ENCODE peak calls at places on chromosomes 11 and 22, in eight cellular contexts. N is A549; C is neural crest cell; S is GM04503; J is transverse colon; R is stimulated activated CD4-positive, alpha-beta T cell treated with anti-CD3 and anti-CD28 coated beads, Interleukin-12 subunit alpha, Interleukin-12 subunit beta, amount 100 ng/mL, for 4 hours; I is tibial nerve; Y is body of pancreas. M is an unnamed sample.
A peak's percentile ranks its signal among the peaks of the same experiment; 100 is the strongest.

GRCh38 chr11:83249972-83250593 is 36.1 kb downstream of the CCDC90B start:
- DNase-seq in J (no peak), N (peak; percentile 36), I (peak; percentile 7), S (no peak), C (no peak), Y (no peak), R (no peak), M (peak; percentile 67)

GRCh38 chr11:72038491-72038890 is 39.8 kb downstream of the IL18BP start:
- DNase-seq in R (no peak), Y (peak; percentile 23), I (peak; percentile 71), S (no peak), J (peak; percentile 61), N (no peak), C (no peak), M (peak; percentile 76)

GRCh38 chr11:67287355-67288197 is 1.5 kb upstream of the ANKRD13D start:
- DNase-seq in Y (no peak), N (no peak), J (no peak), I (no peak), S (no peak), C (no peak), R (no peak), M (no peak)

GRCh38 chr11:5548440-5548839 is at the start of gene OR52H1:
- DNase-seq in C (no peak), I (no peak), R (no peak), J (no peak), S (no peak), N (no peak), Y (no peak), M (no peak)

GRCh38 chr11:114609429-114609828 is 13.8 kb upstream of the NXPE4 start:
- DNase-seq in Y (no peak), I (no peak), R (no peak), N (no peak), J (no peak), S (no peak), C (no peak), M (no peak)

GRCh38 chr22:23388492-23389009 is 191.5 kb downstream of the IGLL1 start:
- DNase-seq in J (no peak), C (no peak), I (no peak), Y (no peak), R (no peak), S (no peak), N (no peak), M (no peak)

GRCh38 chr22:45240137-45240809 is 421 bp downstream of the KIAA0930 start:
- DNase-seq in C (no peak), N (no peak), S (no peak), Y (peak; percentile 48), R (peak; percentile 25), J (peak; percentile 35), I (no peak), M (peak; percentile 32)

GRCh38 chr11:44190883-44191230 is 95.4 kb downstream of the EXT2 start:
- DNase-seq in S (no peak), I (no peak), J (no peak), C (no peak), N (no peak), Y (no peak), R (no peak), M (no peak)

GRCh38 chr11:59532620-59533019 is 21.3 kb downstream of the OR4D9 start:
- DNase-seq in N (no peak), J (no peak), I (no peak), R (no peak), Y (no peak), C (no peak), S (no peak), M (no peak)

GRCh38 chr11:26330255-26330654 is 1.7 kb upstream of the ANO3 start:
- DNase-seq in J (no peak), R (no peak), Y (no peak), C (no peak), I (no peak), N (no peak), S (no peak), M (no peak)

GRCh38 chr11:60971520-60971919 is at the start of gene CD6:
- DNase-seq in R (peak; percentile 61), S (no peak), Y (no peak), J (peak; percentile 29), N (no peak), C (no peak), I (no peak), M (no peak)

GRCh38 chr11:72075109-72075508 is 5.2 kb downstream of the NUMA1 start:
- DNase-seq in Y (no peak), R (no peak), I (peak; percentile 31), J (no peak), N (no peak), C (no peak), S (no peak), M (no peak)

GRCh38 chr11:11450744-11451362 is 97.8 kb upstream of the CSNK2A3 start:
- DNase-seq in J (no peak), C (no peak), R (no peak), N (no peak), I (no peak), S (no peak), Y (no peak), M (no peak)

GRCh38 chr11:13834463-13834862 is 128.1 kb upstream of the SPON1 start:
- DNase-seq in S (no peak), N (no peak), C (peak; percentile 34), J (no peak), I (no peak), Y (no peak), R (no peak), M (no peak)

GRCh38 chr11:72813740-72814138 is 472 bp upstream of the ATG16L2 start:
- DNase-seq in R (peak; percentile 83), J (peak; percentile 87), C (no peak), Y (peak; percentile 81), I (peak; percentile 59), S (no peak), N (peak; percentile 61), M (peak; percentile 82)

GRCh38 chr11:12539570-12539969 is 134.7 kb upstream of the TEAD1 start:
- DNase-seq in C (no peak), I (no peak), Y (no peak), J (no peak), N (no peak), R (no peak), S (peak; percentile 85), M (no peak)

GRCh38 chr11:69040581-69041260 is 8.0 kb upstream of the TPCN2 start:
- DNase-seq in S (peak; percentile 56), R (no peak), N (no peak), J (no peak), Y (no peak), I (no peak), C (no peak), M (no peak)

GRCh38 chr11:5291207-5291838 is 10.4 kb downstream of the OR51B4 start:
- DNase-seq in R (no peak), I (no peak), C (no peak), S (no peak), N (peak; percentile 47), Y (no peak), J (no peak), M (peak; percentile 9)

GRCh38 chr22:47175151-47175760 is 412.8 kb downstream of the TBC1D22A start:
- DNase-seq in C (no peak), Y (no peak), J (peak; percentile 21), R (no peak), S (no peak), I (no peak), N (no peak), M (no peak)

GRCh38 chr11:28536504-28537267 is 428.5 kb downstream of the METTL15 start:
- DNase-seq in R (no peak), Y (no peak), J (no peak), S (no peak), C (no peak), I (no peak), N (no peak), M (no peak)

GRCh38 chr22:46110215-46110614 is 40.1 kb upstream of the PPARA start:
- DNase-seq in S (no peak), Y (no peak), J (no peak), I (no peak), N (no peak), R (no peak), C (no peak), M (no peak)

GRCh38 chr22:45323695-45324094 is 14.0 kb downstream of the FAM118A start:
- DNase-seq in Y (no peak), I (no peak), N (no peak), J (no peak), S (no peak), R (no peak), C (no peak), M (no peak)